ENCODE peak calls at places on chromosomes 6 and 20, in nine cellular contexts. U is breast epithelium, D is sigmoid colon, W is stomach, F is IMR-90, G is heart left ventricle, P is tibial nerve, O is adrenal gland, M is HepG2. T is an unnamed sample.

GRCh38 chr6:14448246-14448645 is 330.7 kb downstream of the CD83 start:
- DNase-seq in U (no peak), D (no peak), W (no peak), F (no peak), G (no peak), P (no peak), O (no peak), M (no peak), T (no peak)

GRCh38 chr6:85402922-85403321 is 47.0 kb upstream of the NT5E start:
- DNase-seq in U (no peak), D (no peak), W (no peak), F (no peak), G (no peak), P (no peak), O (no peak), M (no peak), T (no peak)

GRCh38 chr6:159134701-159135364 is 34.4 kb upstream of the FNDC1 start:
- DNase-seq in U (no peak), D (no peak), W (peak), F (peak), G (no peak), P (peak), O (peak), M (peak), T (peak)

GRCh38 chr6:29602564-29603361 is 17.8 kb downstream of the OR2H2 start:
- DNase-seq in U (no peak), D (no peak), W (no peak), F (peak), G (no peak), P (no peak), O (no peak), M (peak), T (no peak)

GRCh38 chr6:133895573-133896343 is 6.8 kb downstream of the TCF21 start:
- DNase-seq in U (no peak), D (peak), W (no peak), F (no peak), G (peak), P (no peak), O (no peak), M (no peak), T (no peak)

GRCh38 chr6:144248003-144248402 is 37.1 kb upstream of the UTRN start:
- DNase-seq in U (no peak), D (no peak), W (no peak), F (no peak), G (no peak), P (no peak), O (no peak), M (no peak), T (no peak)

GRCh38 chr6:41527721-41528408 is 18.3 kb upstream of the FOXP4 start:
- DNase-seq in U (no peak), D (no peak), W (peak), F (peak), G (no peak), P (no peak), O (peak), M (peak), T (no peak)

GRCh38 chr6:137095093-137095492 is 50.3 kb upstream of the IL20RA start:
- DNase-seq in U (no peak), D (no peak), W (no peak), F (no peak), G (no peak), P (no peak), O (no peak), M (no peak), T (no peak)

GRCh38 chr20:58554541-58554940 is 39.3 kb upstream of the APCDD1L start:
- DNase-seq in U (peak), D (peak), W (no peak), F (no peak), G (no peak), P (no peak), O (no peak), M (no peak), T (no peak)

GRCh38 chr20:61288331-61288784 is 36.3 kb downstream of the CDH4 start:
- DNase-seq in U (no peak), D (no peak), W (no peak), F (no peak), G (no peak), P (no peak), O (no peak), M (no peak), T (no peak)

GRCh38 chr6:38806271-38806670 is 91.2 kb downstream of the DNAH8 start:
- DNase-seq in U (no peak), D (no peak), W (no peak), F (no peak), G (no peak), P (no peak), O (no peak), M (no peak), T (no peak)

GRCh38 chr20:62766716-62767115 is 29.6 kb upstream of the MRGBP start:
- DNase-seq in U (no peak), D (no peak), W (peak), F (no peak), G (peak), P (no peak), O (no peak), M (no peak), T (no peak)

GRCh38 chr6:98875375-98875774 is 41.0 kb downstream of the POU3F2 start:
- DNase-seq in U (no peak), D (no peak), W (no peak), F (no peak), G (no peak), P (no peak), O (peak), M (no peak), T (no peak)

GRCh38 chr20:44601801-44602204 is 19.4 kb downstream of the PKIG start:
- DNase-seq in U (no peak), D (peak), W (no peak), F (peak), G (peak), P (peak), O (peak), M (no peak), T (no peak)

GRCh38 chr20:61640171-61640570 is 388.1 kb downstream of the CDH4 start:
- DNase-seq in U (no peak), D (no peak), W (no peak), F (peak), G (no peak), P (no peak), O (no peak), M (no peak), T (no peak)

GRCh38 chr6:159042003-159042823 is 2.6 kb downstream of the TAGAP start:
- DNase-seq in U (peak), D (peak), W (peak), F (peak), G (peak), P (peak), O (peak), M (peak), T (peak)

GRCh38 chr6:21611485-21611884 is 17.9 kb downstream of the SOX4 start:
- DNase-seq in U (no peak), D (no peak), W (no peak), F (no peak), G (no peak), P (no peak), O (no peak), M (no peak), T (peak)

GRCh38 chr6:151018035-151018434 is 152.5 kb downstream of the MTHFD1L start:
- DNase-seq in U (no peak), D (no peak), W (no peak), F (peak), G (no peak), P (no peak), O (no peak), M (no peak), T (no peak)

DNA sequence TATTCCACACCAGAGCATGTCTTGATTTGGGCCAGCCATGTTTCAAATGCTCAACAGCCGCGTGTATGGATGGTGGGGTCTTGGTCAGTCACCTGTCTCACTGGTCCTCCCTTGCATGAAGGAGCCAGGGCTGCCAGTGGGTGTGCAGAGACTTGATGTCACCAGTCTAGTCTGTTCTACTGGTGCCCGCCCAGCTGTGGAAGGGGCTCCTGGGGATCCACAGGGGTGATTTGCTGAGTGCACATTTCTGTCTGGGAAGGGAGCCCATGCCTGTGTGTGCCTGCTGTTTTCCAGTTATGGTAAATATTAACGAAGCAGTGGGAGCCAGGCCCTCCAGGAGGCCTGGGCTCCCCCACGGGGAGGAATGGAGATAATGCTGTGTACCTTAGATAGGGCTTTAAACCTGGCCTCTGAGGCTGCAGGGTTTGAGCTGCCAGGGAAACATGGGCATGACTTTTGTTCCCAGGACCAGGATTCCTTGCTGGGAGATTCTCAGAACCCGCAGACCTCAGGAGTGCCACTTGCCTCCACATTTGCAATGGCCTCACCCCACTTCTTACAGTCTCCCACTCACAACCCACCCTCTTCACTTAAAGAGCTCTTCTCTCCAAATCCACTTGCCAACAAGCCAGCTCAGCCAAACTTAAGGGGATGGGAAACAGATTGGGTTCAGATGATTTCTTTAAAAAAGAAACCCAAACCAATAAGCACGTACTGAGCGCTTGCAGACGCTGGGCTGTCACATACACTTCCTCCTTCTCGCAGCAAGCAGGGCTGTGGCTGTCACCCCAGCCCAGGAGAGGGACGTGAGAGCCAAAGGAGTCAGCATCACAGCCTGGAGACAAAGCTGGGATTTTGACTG is 54.1 kb downstream of the VEGFA start:
- DNase-seq in U (no peak), D (no peak), W (peak), F (no peak), G (no peak), P (no peak), O (no peak), M (peak), T (no peak)
- TF ChIP-seq POLR2A in U (no peak), D (no peak), W (no peak), F (no peak), G (no peak), P (no peak), O (no peak), M (no peak), T (no peak)

GRCh38 chr20:46364670-46365482 is 41.5 kb downstream of the ELMO2 start:
- DNase-seq in U (no peak), D (peak), W (no peak), F (no peak), G (no peak), P (no peak), O (peak), M (no peak), T (no peak)
- TF ChIP-seq CTCF in U (no peak), D (no peak), W (no peak), F (no peak), G (no peak), P (no peak), O (no peak), M (no peak), T (no peak)

DNA sequence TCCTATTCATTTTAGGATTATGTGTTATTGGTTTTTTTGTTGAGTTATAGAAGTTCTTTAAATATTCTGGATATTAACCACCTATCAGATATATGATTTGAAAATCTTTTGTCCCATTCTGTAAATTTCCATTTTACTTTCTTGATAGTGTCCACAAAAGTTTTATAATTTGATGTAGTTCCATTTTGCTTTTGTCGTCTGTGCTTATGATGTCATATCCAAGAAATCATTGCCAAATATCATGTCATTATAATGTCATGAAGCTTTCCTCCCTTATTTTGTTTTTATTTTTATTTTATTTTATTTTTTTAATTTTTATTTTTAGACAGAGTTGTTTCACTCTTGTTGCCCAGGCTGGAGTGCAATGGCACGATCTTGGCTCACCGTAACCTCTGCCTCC is 21.0 kb upstream of the NANP start:
- DNase-seq in U (no peak), D (no peak), W (no peak), F (no peak), G (no peak), P (no peak), O (no peak), M (no peak), T (no peak)
- TF ChIP-seq POLR2A in U (no peak), D (no peak), W (no peak), F (no peak), G (no peak), P (no peak), O (no peak), M (no peak), T (no peak)

GRCh38 chr6:64664480-64664879 is 1028.9 kb downstream of the PHF3 start:
- DNase-seq in U (no peak), D (no peak), W (no peak), F (no peak), G (no peak), P (no peak), O (no peak), M (no peak), T (no peak)

DNA sequence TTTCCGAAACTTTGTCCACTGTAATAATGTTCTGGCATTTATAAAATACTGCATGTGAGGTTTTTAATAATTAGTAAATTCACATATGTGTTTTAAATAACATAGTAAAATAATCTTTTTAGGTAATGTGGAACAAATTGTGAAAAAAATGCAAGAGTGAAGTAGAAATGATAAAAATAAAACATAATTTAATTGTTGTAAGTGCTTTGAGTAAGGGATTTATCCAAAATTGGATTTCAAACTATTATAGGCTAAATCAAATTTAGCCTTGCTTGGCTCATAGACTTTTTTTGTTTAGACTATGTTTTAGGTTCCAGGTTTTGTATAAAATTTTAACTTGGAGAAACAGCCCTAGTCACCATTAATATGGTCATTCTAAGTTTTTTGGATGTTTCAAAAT is 1029.5 kb downstream of the PHF3 start:
- DNase-seq in U (no peak), D (no peak), W (no peak), F (no peak), G (no peak), P (no peak), O (no peak), M (no peak), T (no peak)
- TF ChIP-seq CTCF in U (no peak), D (no peak), W (no peak), F (no peak), G (no peak), P (no peak), O (no peak), M (no peak), T (no peak)

DNA sequence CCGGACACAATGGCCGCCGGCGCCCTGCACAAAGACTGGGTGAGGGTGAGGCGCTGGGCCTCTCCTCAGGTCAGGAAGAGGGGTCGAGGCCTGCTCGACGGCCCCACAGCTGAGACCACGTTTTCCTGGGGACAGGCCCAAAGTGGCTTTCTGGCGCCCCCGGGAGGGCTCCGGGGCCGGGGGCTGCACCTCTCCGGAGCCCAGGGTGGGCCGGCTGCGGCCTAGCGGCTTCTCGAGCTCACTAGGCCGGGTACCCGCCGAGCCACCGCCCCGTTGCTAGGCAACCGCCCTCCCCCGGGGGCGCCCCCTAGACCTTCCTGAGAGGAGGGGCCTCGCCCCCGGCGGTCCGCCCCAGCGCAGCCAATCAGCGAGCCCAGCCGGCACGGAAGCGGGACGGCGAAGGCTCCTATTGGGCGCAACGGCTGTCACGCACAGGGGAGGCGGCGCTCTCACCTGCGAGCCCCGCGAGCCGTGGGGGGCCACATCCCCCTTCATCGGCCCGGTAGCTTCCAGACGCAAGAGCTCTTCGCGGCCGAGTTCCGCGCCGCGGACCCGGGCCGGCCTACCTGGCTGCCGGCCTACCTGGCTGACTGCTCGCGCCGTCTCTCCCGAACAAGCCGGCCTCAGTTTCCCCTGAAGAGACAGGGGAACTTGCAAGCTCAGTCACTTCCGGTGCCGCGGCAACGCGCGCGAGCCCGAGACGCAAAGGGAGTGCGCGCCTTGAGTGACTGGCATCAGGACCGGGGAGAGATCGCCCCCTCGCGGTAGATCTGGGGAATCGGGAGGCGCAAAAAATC is 812 bp upstream of the BCL2L1 start:
- DNase-seq in U (peak), D (peak), W (peak), F (peak), G (peak), P (peak), O (peak), M (peak), T (peak)
- TF ChIP-seq POLR2A in U (no peak), D (peak), W (no peak), F (peak), G (peak), P (peak), O (peak), M (peak), T (peak)

DNA sequence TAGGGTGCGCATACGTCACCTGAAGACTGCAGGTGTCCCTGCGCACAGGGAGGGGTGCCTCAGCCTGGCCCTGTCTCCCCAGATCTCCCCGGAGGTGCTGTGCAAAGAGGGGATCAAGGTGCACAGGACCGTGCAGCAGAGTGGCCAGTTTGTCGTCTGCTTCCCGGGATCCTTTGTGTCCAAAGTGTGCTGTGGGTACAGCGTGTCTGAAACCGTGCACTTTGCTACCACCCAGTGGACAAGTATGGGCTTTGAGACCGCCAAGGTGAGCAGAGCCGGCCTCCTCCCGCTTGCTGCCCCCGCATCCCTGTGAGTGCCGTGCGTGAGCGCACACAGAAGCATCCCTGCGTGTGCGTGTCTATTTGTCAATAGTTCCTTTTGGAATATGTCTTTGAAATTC is 150.7 kb downstream of the DTNBP1 start:
- DNase-seq in U (no peak), D (no peak), W (no peak), F (no peak), G (no peak), P (no peak), O (no peak), M (peak), T (no peak)
- TF ChIP-seq CTCF in U (no peak), D (no peak), W (no peak), F (no peak), G (peak), P (no peak), O (peak), M (peak), T (no peak)

GRCh38 chr6:410555-411395 is 19.2 kb downstream of the IRF4 start:
- DNase-seq in U (no peak), D (no peak), W (no peak), F (no peak), G (no peak), P (no peak), O (no peak), M (no peak), T (no peak)
- TF ChIP-seq POLR2A in U (no peak), D (no peak), W (no peak), F (no peak), G (no peak), P (no peak), O (no peak), M (no peak), T (no peak)

DNA sequence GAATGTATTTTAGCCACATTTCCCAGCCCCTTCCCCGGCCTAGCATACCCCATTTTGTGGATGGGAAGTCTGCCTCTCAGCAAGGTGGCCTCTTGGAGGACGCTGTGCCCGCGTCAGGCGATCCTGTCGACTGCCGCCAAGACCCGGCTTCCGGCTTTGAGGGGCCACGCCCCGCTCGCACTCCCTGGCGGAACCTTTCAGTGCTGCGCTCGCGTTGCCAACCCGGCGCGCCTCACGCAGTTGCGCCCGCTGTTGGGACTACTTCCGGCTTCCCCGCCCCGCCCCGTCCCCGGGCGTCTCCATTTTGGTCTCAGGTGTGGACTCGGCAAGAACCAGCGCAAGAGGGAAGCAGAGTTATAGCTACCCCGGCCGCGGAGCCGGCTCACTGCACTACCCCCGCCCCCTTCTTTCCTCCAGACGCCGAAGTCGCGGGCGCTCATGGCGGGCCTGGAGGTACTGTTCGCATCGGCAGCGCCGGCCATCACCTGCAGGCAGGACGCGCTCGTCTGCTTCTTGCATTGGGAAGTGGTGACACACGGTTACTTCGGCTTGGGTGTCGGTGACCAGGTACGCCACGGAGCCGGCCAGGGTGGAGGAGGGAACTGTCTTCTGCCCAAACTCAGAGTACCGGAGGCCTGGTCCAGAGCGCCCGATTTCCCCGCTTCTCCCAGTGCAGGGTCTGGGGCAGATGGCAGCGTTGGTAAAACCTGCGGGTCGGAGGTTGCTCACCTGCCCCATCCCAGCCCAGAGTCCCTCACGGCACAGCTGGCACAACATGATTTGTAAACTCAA is at the start of gene PSMF1:
- DNase-seq in U (peak), D (peak), W (peak), F (peak), G (peak), P (peak), O (peak), M (peak), T (peak)
- TF ChIP-seq CTCF in U (no peak), D (no peak), W (peak), F (no peak), G (no peak), P (no peak), O (peak), M (peak), T (no peak)

GRCh38 chr6:149480502-149481280 is 4.1 kb downstream of the ZC3H12D start:
- DNase-seq in U (no peak), D (no peak), W (no peak), F (no peak), G (no peak), P (no peak), O (no peak), M (no peak), T (no peak)
- TF ChIP-seq POLR2A in U (no peak), D (no peak), W (no peak), F (no peak), G (no peak), P (no peak), O (no peak), M (no peak), T (no peak)

DNA sequence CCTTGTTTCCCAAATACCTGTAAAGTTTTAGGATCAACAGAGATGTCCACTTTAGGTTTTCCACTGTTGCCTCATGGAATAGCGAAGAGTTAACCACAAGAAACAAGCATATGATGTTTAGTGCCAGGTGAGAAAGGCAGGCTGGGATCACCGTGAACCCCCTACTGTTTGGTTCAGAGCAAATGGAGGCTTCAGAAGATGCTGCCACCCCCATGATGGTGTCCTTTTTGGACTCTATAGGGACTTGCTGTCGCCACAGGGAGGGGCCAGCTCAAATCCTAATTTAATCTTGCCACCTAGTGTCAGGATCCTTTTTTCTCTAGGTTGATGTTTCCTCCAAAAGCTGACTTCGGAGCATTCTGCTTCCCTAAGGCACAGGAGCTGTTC is 1.9 kb upstream of the DLL1 start:
- DNase-seq in U (no peak), D (peak), W (no peak), F (no peak), G (no peak), P (no peak), O (no peak), M (no peak), T (no peak)
- TF ChIP-seq CTCF in U (no peak), D (no peak), W (peak), F (no peak), G (no peak), P (peak), O (no peak), M (peak), T (peak)